ENCODE peak calls at places on chromosomes 16 and 17, in nine cellular contexts. I, P, Q, X, R, M, H, F and T are unnamed samples.

GRCh38 chr17:57849163-57849873 is 526 bp downstream of the MRPS23 start:
- DNase-seq in I (no peak), P (no peak), Q (no peak), X (no peak), R (no peak), M (no peak), H (no peak), F (no peak), T (peak)

GRCh38 chr16:84195201-84196093 is 4.5 kb downstream of the ADAD2 start:
- DNase-seq in I (no peak), P (no peak), Q (no peak), X (no peak), R (no peak), M (no peak), H (no peak), F (no peak), T (no peak)

GRCh38 chr17:67221062-67221998 is 23.7 kb downstream of the HELZ start:
- DNase-seq in I (peak), P (no peak), Q (peak), X (no peak), R (peak), M (peak), H (peak), F (no peak), T (peak)

GRCh38 chr16:71882505-71883192 is 1.3 kb downstream of the ZNF821 start:
- DNase-seq in I (peak), P (peak), Q (peak), X (no peak), R (peak), M (peak), H (peak), F (peak), T (peak)

GRCh38 chr16:12455287-12455798 is 348.3 kb downstream of the CPPED1 start:
- DNase-seq in I (peak), P (peak), Q (peak), X (peak), R (peak), M (peak), H (peak), F (peak), T (peak)

GRCh38 chr17:12667299-12667958 is 1.7 kb downstream of the MYOCD start:
- DNase-seq in I (no peak), P (peak), Q (peak), X (no peak), R (peak), M (peak), H (peak), F (no peak), T (peak)

GRCh38 chr17:29136998-29137730 is 43.0 kb downstream of the MYO18A start:
- DNase-seq in I (no peak), P (no peak), Q (no peak), X (no peak), R (no peak), M (no peak), H (no peak), F (no peak), T (no peak)

GRCh38 chr16:14186007-14186953 is 115.2 kb downstream of the MRTFB start:
- DNase-seq in I (no peak), P (no peak), Q (peak), X (peak), R (peak), M (no peak), H (peak), F (no peak), T (no peak)

GRCh38 chr16:57325458-57325857 is 33.1 kb upstream of the CCL22 start:
- DNase-seq in I (no peak), P (no peak), Q (peak), X (no peak), R (no peak), M (no peak), H (no peak), F (no peak), T (no peak)

GRCh38 chr16:22638393-22639206 is 127.9 kb downstream of the NPIPB5 start:
- DNase-seq in I (peak), P (no peak), Q (no peak), X (no peak), R (no peak), M (peak), H (no peak), F (no peak), T (no peak)

GRCh38 chr17:38748329-38749221 is at the start of gene PCGF2:
- DNase-seq in I (peak), P (peak), Q (peak), X (peak), R (peak), M (peak), H (peak), F (peak), T (peak)

GRCh38 chr17:83186751-83187421 is 107.5 kb downstream of the METRNL start:
- DNase-seq in I (no peak), P (no peak), Q (no peak), X (no peak), R (no peak), M (no peak), H (no peak), F (no peak), T (peak)

GRCh38 chr16:86430814-86431213 is 79.5 kb upstream of the FOXF1 start:
- DNase-seq in I (no peak), P (no peak), Q (peak), X (no peak), R (no peak), M (no peak), H (no peak), F (no peak), T (no peak)

GRCh38 chr17:28717578-28718316 is at the start of gene RAB34:
- DNase-seq in I (peak), P (peak), Q (peak), X (peak), R (peak), M (peak), H (peak), F (peak), T (no peak)

GRCh38 chr17:66441012-66441703 is 138.7 kb downstream of the PRKCA start:
- DNase-seq in I (peak), P (no peak), Q (no peak), X (no peak), R (no peak), M (no peak), H (no peak), F (no peak), T (no peak)

GRCh38 chr17:8005951-8006730 is 3.7 kb downstream of the GUCY2D start:
- DNase-seq in I (no peak), P (no peak), Q (no peak), X (no peak), R (peak), M (no peak), H (no peak), F (no peak), T (no peak)

DNA sequence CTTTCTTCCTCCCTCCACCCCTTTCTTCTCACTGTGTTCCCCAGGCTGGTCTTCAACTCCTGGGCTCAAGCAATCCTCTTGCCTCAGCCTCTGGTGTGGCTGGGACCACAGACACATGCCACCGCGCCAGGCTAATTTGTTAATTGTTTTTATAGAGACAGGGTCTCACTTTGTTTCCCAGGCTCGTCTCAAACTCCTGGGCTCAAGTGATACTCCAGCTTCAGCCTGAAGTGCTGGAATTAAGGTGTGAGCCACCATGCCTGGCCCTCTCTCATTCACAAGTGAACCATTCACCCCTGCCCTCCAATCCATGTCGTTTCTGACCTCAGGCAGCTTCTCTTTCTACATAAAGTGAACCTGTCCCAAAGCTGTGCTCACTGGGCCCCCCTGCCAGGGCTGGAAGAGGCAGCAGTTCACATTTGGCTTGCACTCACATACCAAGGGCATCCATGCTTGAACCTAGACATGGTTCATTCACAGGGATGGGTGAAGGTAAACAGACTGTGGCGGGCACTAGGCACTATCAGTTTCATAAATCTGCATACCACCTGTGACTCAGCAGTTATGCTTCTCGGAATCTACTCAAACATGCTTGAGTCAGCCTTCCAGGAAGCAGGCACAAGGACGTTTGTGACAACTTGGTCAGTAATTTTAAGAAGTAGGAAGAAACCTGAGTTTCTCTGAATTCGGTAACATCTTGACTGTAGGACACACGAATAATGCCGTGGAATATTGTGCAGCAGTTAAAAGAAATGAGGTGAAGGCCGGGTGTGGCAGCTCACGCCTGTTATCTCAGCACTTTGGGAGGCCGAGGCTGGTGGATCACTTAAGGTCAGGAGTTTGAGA is 6.0 kb upstream of the RNF213 start:
- DNase-seq in I (peak), P (no peak), Q (peak), X (no peak), R (peak), M (peak), H (peak), F (peak), T (no peak)
- H3K27ac ChIP-seq in I (peak), P (no peak), Q (peak), X (peak), R (peak), M (peak), H (peak), F (peak), T (no peak)

GRCh38 chr17:45305532-45306087 is 11.2 kb downstream of the MAP3K14 start:
- DNase-seq in I (no peak), P (no peak), Q (peak), X (no peak), R (no peak), M (no peak), H (no peak), F (no peak), T (no peak)
- H3K27ac ChIP-seq in I (no peak), P (no peak), Q (peak), X (peak), R (peak), M (peak), H (no peak), F (peak), T (no peak)

GRCh38 chr16:48616571-48616970 is 6.6 kb upstream of the N4BP1 start:
- DNase-seq in I (no peak), P (no peak), Q (no peak), X (no peak), R (no peak), M (no peak), H (no peak), F (no peak), T (no peak)

GRCh38 chr16:48620445-48620844 is 10.5 kb upstream of the N4BP1 start:
- DNase-seq in I (no peak), P (no peak), Q (no peak), X (no peak), R (no peak), M (no peak), H (no peak), F (no peak), T (no peak)

GRCh38 chr16:48619547-48619946 is 9.6 kb upstream of the N4BP1 start:
- DNase-seq in I (no peak), P (no peak), Q (no peak), X (no peak), R (no peak), M (no peak), H (no peak), F (no peak), T (no peak)

GRCh38 chr16:48617104-48617503 is 7.1 kb upstream of the N4BP1 start:
- DNase-seq in I (no peak), P (no peak), Q (no peak), X (no peak), R (no peak), M (no peak), H (no peak), F (no peak), T (no peak)

GRCh38 chr16:48617711-48618148 is 7.8 kb upstream of the N4BP1 start:
- DNase-seq in I (no peak), P (peak), Q (no peak), X (peak), R (no peak), M (no peak), H (peak), F (no peak), T (no peak)
- H3K27ac ChIP-seq in I (no peak), P (no peak), Q (no peak), X (peak), R (no peak), M (peak), H (no peak), F (no peak), T (no peak)

DNA sequence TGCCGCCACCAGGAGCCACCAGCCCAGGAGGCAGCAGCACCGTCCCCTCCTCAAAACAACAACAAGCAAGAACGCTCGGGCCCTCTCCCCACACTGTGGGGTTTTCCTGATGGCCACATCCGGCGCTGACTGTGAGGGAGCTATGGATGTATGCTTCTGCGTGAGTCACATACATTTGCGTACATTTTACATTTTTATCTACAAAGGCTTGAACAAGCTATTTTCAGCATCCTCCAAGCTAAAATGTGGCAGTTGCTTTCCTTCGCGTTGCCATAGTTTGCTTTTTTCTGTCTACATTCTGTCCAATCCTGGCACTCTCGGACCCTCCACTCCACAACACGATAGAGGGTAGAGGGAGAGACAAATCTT is 2.0 kb upstream of the ABR start:
- DNase-seq in I (no peak), P (no peak), Q (peak), X (no peak), R (no peak), M (no peak), H (no peak), F (no peak), T (no peak)
- H3K27ac ChIP-seq in I (no peak), P (no peak), Q (no peak), X (no peak), R (no peak), M (no peak), H (no peak), F (no peak), T (peak)

DNA sequence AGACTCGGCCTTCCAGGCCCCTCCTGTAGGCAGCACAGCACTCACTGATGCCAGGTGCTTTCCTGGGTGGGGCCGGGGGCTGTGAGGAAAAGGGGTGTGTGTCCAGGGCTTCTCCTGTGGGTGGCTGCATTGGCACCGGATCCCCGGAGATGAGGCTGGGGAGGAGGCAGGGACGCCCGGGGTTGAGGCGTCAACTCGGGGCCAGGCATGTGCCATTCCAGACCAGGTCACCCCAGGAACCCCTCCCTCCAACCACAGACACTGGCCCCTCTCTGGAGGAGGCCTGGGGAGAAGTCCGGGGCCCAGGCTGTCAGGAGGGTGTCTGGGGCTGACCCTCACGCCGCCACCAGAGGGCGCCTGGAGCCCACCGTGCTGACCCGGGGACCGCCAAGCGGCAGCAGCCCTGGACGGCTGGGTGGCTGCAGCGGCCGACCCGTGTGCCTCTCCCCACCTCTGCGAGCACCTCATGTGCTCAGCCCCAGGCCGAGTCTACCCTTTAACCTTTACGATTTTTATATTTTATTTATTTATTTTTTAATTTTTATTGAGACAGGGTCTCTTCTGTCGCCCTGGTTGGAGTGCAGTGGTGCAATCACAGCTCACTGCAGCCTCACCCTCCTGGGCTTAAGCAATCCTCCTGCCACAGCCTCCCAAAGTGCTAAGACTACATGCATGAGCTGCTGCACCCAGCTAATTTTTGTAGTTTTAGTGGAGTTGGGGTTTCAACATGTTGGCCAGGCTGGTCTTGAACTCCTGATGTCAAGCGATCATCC is 3.2 kb upstream of the METRN start:
- DNase-seq in I (no peak), P (peak), Q (peak), X (peak), R (peak), M (peak), H (peak), F (peak), T (peak)
- H3K27ac ChIP-seq in I (no peak), P (no peak), Q (no peak), X (no peak), R (peak), M (peak), H (no peak), F (no peak), T (no peak)

GRCh38 chr16:2170587-2171435 is 15.2 kb downstream of the TRAF7 start:
- DNase-seq in I (no peak), P (no peak), Q (no peak), X (no peak), R (no peak), M (no peak), H (no peak), F (no peak), T (no peak)
- H3K27ac ChIP-seq in I (no peak), P (no peak), Q (no peak), X (peak), R (no peak), M (peak), H (peak), F (no peak), T (no peak)

GRCh38 chr16:27237229-27238015 is 31.1 kb downstream of the NSMCE1 start:
- DNase-seq in I (no peak), P (no peak), Q (peak), X (no peak), R (no peak), M (no peak), H (no peak), F (no peak), T (peak)
- H3K27ac ChIP-seq in I (no peak), P (no peak), Q (no peak), X (peak), R (peak), M (peak), H (no peak), F (peak), T (peak)

GRCh38 chr16:67884684-67885083 is at the start of gene NRN1L:
- DNase-seq in I (peak), P (peak), Q (peak), X (peak), R (no peak), M (peak), H (peak), F (peak), T (peak)
- H3K27ac ChIP-seq in I (no peak), P (peak), Q (no peak), X (peak), R (peak), M (peak), H (no peak), F (no peak), T (peak)